ENCODE peak calls at places on chromosomes 4 and X, in eight cellular contexts. S, E, A, X, G, Z, N and R are unnamed samples.
A peak's percentile ranks its signal among the peaks of the same experiment; 100 is the strongest.

GRCh38 chrX:108070891-108071290 is 20.5 kb downstream of the PSMD10 start:
- DNase-seq in S (no peak), E (no peak), A (peak; percentile 38), X (no peak), G (peak; percentile 1), Z (no peak), N (peak; percentile 82), R (no peak)

GRCh38 chrX:13937370-13938052 is 92.2 kb downstream of the GEMIN8 start:
- DNase-seq in S (no peak), E (no peak), A (peak; percentile 60), X (no peak), G (peak; percentile 8), Z (no peak), N (no peak), R (no peak)

GRCh38 chrX:136781180-136781797 is 557 bp upstream of the ARHGEF6 start:
- DNase-seq in S (no peak), E (no peak), A (peak; percentile 26), X (no peak), G (peak; percentile 4), Z (no peak), N (no peak), R (no peak)

GRCh38 chr4:189081831-189082230 is 858.8 kb upstream of the FRG1 start:
- DNase-seq in S (no peak), E (no peak), A (no peak), X (no peak), G (peak; percentile 14), Z (no peak), N (peak; percentile 92), R (no peak)

GRCh38 chrX:9677098-9677739 is 88.4 kb downstream of the GPR143 start:
- DNase-seq in S (no peak), E (no peak), A (peak; percentile 40), X (no peak), G (no peak), Z (no peak), N (peak; percentile 54), R (peak; percentile 37)

GRCh38 chr4:81648576-81649272 is 177.0 kb upstream of the RASGEF1B start:
- DNase-seq in S (no peak), E (no peak), A (peak; percentile 89), X (peak; percentile 2), G (no peak), Z (no peak), N (no peak), R (peak; percentile 74)

GRCh38 chr4:77044458-77045124 is 31.2 kb downstream of the CCNI start:
- DNase-seq in S (no peak), E (no peak), A (peak; percentile 74), X (no peak), G (peak; percentile 17), Z (no peak), N (peak; percentile 47), R (no peak)

GRCh38 chrX:132716006-132716405 is 227.2 kb upstream of the MBNL3 start:
- DNase-seq in S (no peak), E (no peak), A (no peak), X (no peak), G (peak; percentile 16), Z (no peak), N (no peak), R (no peak)

GRCh38 chr4:56643596-56643995 is 37.5 kb downstream of the HOPX start:
- DNase-seq in S (no peak), E (no peak), A (no peak), X (no peak), G (no peak), Z (no peak), N (no peak), R (no peak)

GRCh38 chr4:3297066-3297859 is 4.4 kb downstream of the RGS12 start:
- DNase-seq in S (no peak), E (no peak), A (no peak), X (no peak), G (no peak), Z (no peak), N (no peak), R (no peak)

GRCh38 chr4:5157721-5158390 is 106.6 kb downstream of the STK32B start:
- DNase-seq in S (no peak), E (no peak), A (no peak), X (no peak), G (peak; percentile 64), Z (no peak), N (no peak), R (no peak)

GRCh38 chr4:67152976-67153375 is 392.3 kb downstream of the CENPC start:
- DNase-seq in S (peak; percentile 0), E (no peak), A (no peak), X (no peak), G (no peak), Z (no peak), N (no peak), R (no peak)

GRCh38 chr4:140996757-140997156 is 136.5 kb downstream of the RNF150 start:
- DNase-seq in S (no peak), E (no peak), A (peak; percentile 40), X (no peak), G (peak; percentile 78), Z (no peak), N (peak; percentile 1), R (no peak)

GRCh38 chr4:116362603-116363002 is 722.8 kb downstream of the TRAM1L1 start:
- DNase-seq in S (no peak), E (no peak), A (no peak), X (no peak), G (no peak), Z (no peak), N (no peak), R (no peak)

GRCh38 chr4:5963611-5964010 is 54.6 kb downstream of the C4orf50 start:
- DNase-seq in S (no peak), E (no peak), A (no peak), X (no peak), G (no peak), Z (peak; percentile 36), N (no peak), R (no peak)

GRCh38 chrX:154312116-154312515 is 16.5 kb downstream of the TKTL1 start:
- DNase-seq in S (no peak), E (no peak), A (no peak), X (no peak), G (no peak), Z (no peak), N (no peak), R (no peak)

GRCh38 chrX:16712825-16713155 is 321 bp upstream of the CTPS2 start:
- DNase-seq in S (no peak), E (no peak), A (no peak), X (no peak), G (no peak), Z (no peak), N (no peak), R (no peak)

GRCh38 chr4:17597517-17597916 is 16.9 kb upstream of the MED28 start:
- DNase-seq in S (no peak), E (no peak), A (peak; percentile 8), X (no peak), G (no peak), Z (no peak), N (no peak), R (no peak)